ENCODE peak calls at places on chromosomes 1 and 21, in seven cellular contexts. Y is stimulated activated CD8-positive, alpha-beta memory T cell treated with anti-CD3 and anti-CD28 coated beads, Interleukin-4, amount 100 ng/mL, for 24 hours; S is kidney tubule cell; B is glomerular endothelial cell; C is DMS53; G is SHP77; Z is foreskin melanocyte. L is an unnamed sample.

GRCh38 chr1:83900530-83900929 is 98.4 kb downstream of the TTLL7 start:
- DNase-seq in Y (no peak), S (peak), B (no peak), C (peak), G (no peak), Z (no peak), L (peak)

GRCh38 chr1:13479171-13479856 is 34.5 kb downstream of the LRRC38 start:
- DNase-seq in Y (no peak), S (no peak), B (no peak), C (no peak), G (no peak), Z (no peak), L (no peak)

GRCh38 chr1:6859415-6860343 is 74.4 kb downstream of the CAMTA1 start:
- DNase-seq in Y (no peak), S (peak), B (peak), C (peak), G (peak), Z (peak), L (peak)

GRCh38 chr1:235014756-235015155 is 113.9 kb downstream of the TOMM20 start:
- DNase-seq in Y (no peak), S (no peak), B (no peak), C (no peak), G (no peak), Z (no peak), L (no peak)

GRCh38 chr1:204110894-204111633 is 38.1 kb downstream of the SOX13 start:
- DNase-seq in Y (no peak), S (no peak), B (no peak), C (peak), G (peak), Z (no peak), L (no peak)

GRCh38 chr1:55507578-55507931 is 292.4 kb upstream of the USP24 start:
- DNase-seq in Y (no peak), S (no peak), B (no peak), C (no peak), G (no peak), Z (no peak), L (no peak)

GRCh38 chr1:228090613-228091081 is 8.1 kb downstream of the ARF1 start:
- DNase-seq in Y (no peak), S (peak), B (no peak), C (peak), G (no peak), Z (no peak), L (peak)

GRCh38 chr1:32464716-32465540 is at the start of gene ZBTB8B:
- DNase-seq in Y (peak), S (peak), B (no peak), C (peak), G (peak), Z (peak), L (peak)

GRCh38 chr1:176315519-176316220 is 108.6 kb upstream of the COP1 start:
- DNase-seq in Y (no peak), S (peak), B (no peak), C (no peak), G (no peak), Z (no peak), L (no peak)

GRCh38 chr1:61261585-61261984 is 179.2 kb downstream of the NFIA start:
- DNase-seq in Y (no peak), S (no peak), B (no peak), C (no peak), G (no peak), Z (no peak), L (no peak)

GRCh38 chr1:235027076-235027861 is 101.4 kb downstream of the TOMM20 start:
- DNase-seq in Y (no peak), S (no peak), B (no peak), C (no peak), G (no peak), Z (no peak), L (no peak)

GRCh38 chr1:245956225-245956624 is 550.9 kb downstream of the SMYD3 start:
- DNase-seq in Y (no peak), S (no peak), B (no peak), C (no peak), G (no peak), Z (no peak), L (no peak)

GRCh38 chr21:33684068-33684467 is 41.8 kb downstream of the ITSN1 start:
- DNase-seq in Y (no peak), S (no peak), B (no peak), C (no peak), G (no peak), Z (no peak), L (no peak)

GRCh38 chr1:209844695-209845404 is 17.1 kb downstream of the UTP25 start:
- DNase-seq in Y (no peak), S (no peak), B (no peak), C (no peak), G (no peak), Z (no peak), L (no peak)

GRCh38 chr1:174769961-174770549 is 229.7 kb upstream of the CACYBP start:
- DNase-seq in Y (no peak), S (peak), B (peak), C (peak), G (peak), Z (peak), L (peak)

GRCh38 chr21:29371464-29371863 is 72.7 kb downstream of the BACH1 start:
- DNase-seq in Y (no peak), S (no peak), B (no peak), C (no peak), G (no peak), Z (no peak), L (no peak)

GRCh38 chr1:185393205-185393604 is 76.2 kb upstream of the IVNS1ABP start:
- DNase-seq in Y (no peak), S (no peak), B (no peak), C (no peak), G (no peak), Z (no peak), L (no peak)

GRCh38 chr1:235090406-235091069 is 38.1 kb downstream of the TOMM20 start:
- DNase-seq in Y (no peak), S (peak), B (no peak), C (no peak), G (no peak), Z (peak), L (peak)

GRCh38 chr1:46520063-46520911 is 30.7 kb downstream of the DMBX1 start:
- DNase-seq in Y (no peak), S (peak), B (no peak), C (no peak), G (no peak), Z (no peak), L (peak)

GRCh38 chr1:154418062-154418897 is 13.1 kb downstream of the IL6R start:
- DNase-seq in Y (no peak), S (peak), B (no peak), C (peak), G (peak), Z (no peak), L (peak)

GRCh38 chr1:6587261-6588005 is 7.6 kb downstream of the ZBTB48 start:
- DNase-seq in Y (no peak), S (peak), B (no peak), C (peak), G (peak), Z (no peak), L (no peak)

L was measured in astrocyte of the spinal cord.